ENCODE peak calls at places on chromosomes 6 and 20, in four cellular contexts. S is uterus, G is heart left ventricle, Z is ovary. R is an unnamed sample.

GRCh38 chr6:135181333-135182119 is 418 bp downstream of the MYB start:
- DNase-seq in G (no peak), S (no peak), Z (no peak), R (no peak)

GRCh38 chr20:40568200-40568599 is 120.8 kb downstream of the MAFB start:
- DNase-seq in S (no peak), G (no peak), Z (no peak), R (no peak)

GRCh38 chr20:63085087-63085861 is 78.5 kb upstream of the BHLHE23 start:
- DNase-seq in Z (no peak), G (peak; percentile 14), S (peak; percentile 3), R (no peak)

GRCh38 chr6:112576421-112576820 is 229.3 kb downstream of the RFPL4B start:
- DNase-seq in G (no peak), Z (no peak), S (no peak), R (no peak)

GRCh38 chr6:10595731-10596664 is 74.8 kb downstream of the GCNT2 start:
- DNase-seq in G (no peak), S (no peak), Z (no peak), R (no peak)

GRCh38 chr6:122381494-122382083 is 17.9 kb upstream of the HSF2 start:
- DNase-seq in G (peak; percentile 34), S (peak; percentile 63), Z (peak; percentile 27), R (peak; percentile 46)

GRCh38 chr20:36491901-36492617 is 49.3 kb upstream of the MYL9 start:
- DNase-seq in G (no peak), S (no peak), Z (no peak), R (peak; percentile 37)

GRCh38 chr6:99080191-99080590 is 132.4 kb upstream of the FBXL4 start:
- DNase-seq in S (no peak), G (no peak), Z (no peak), R (no peak)

GRCh38 chr6:118787746-118788419 is 106.1 kb upstream of the ASF1A start:
- DNase-seq in Z (no peak), G (peak; percentile 27), S (no peak), R (no peak)

GRCh38 chr20:63737690-63737939 is 1.2 kb downstream of the LIME1 start:
- DNase-seq in G (no peak), S (no peak), Z (no peak), R (no peak)

GRCh38 chr20:23350855-23351838 is 556 bp downstream of the NXT1 start:
- DNase-seq in S (peak; percentile 52), Z (peak; percentile 58), G (peak; percentile 49), R (peak; percentile 29)

GRCh38 chr20:11832397-11832796 is 85.3 kb upstream of the BTBD3 start:
- DNase-seq in G (no peak), S (no peak), Z (no peak), R (no peak)

GRCh38 chr20:52118233-52118632 is 73.3 kb downstream of the ZFP64 start:
- DNase-seq in Z (no peak), S (no peak), G (no peak), R (no peak)

GRCh38 chr20:15674253-15675145 is 898.7 kb downstream of the KIF16B start:
- DNase-seq in Z (no peak), G (no peak), S (no peak), R (no peak)

GRCh38 chr6:56246941-56247653 is at the start of gene COL21A1:
- DNase-seq in S (peak; percentile 70), Z (peak; percentile 29), G (peak; percentile 52), R (peak; percentile 22)

GRCh38 chr20:41654884-41655283 is 36.7 kb upstream of the CHD6 start:
- DNase-seq in G (no peak), S (no peak), Z (no peak), R (no peak)

DNA sequence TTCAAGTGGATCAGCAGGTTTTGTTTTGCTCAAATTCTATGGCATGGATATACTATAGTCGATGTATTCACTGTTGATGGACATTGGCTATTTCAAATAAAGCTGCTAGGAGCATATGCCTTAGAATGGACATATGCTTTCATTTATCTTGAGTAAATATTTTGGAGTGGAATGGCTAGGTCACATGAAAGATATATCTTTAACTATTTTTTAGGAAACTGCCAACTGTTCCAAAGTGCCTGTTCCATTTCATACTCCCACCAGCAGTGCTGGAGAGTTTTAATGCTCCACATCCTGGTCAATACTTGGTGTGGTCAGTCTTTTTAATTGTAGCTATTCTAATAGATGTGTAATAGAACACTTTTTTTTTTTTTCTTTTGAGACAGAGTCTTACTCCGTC is 81.1 kb upstream of the PIM1 start:
- DNase-seq in S (no peak), G (no peak), Z (no peak), R (no peak)
- H3K4me1 ChIP-seq in S (no peaks in the 10 kb centered on the region), G (peaks cover under 1% of the 10 kb centered on the region), Z (peaks cover 8% of the 10 kb centered on the region), R (no peaks in the 10 kb centered on the region)

DNA sequence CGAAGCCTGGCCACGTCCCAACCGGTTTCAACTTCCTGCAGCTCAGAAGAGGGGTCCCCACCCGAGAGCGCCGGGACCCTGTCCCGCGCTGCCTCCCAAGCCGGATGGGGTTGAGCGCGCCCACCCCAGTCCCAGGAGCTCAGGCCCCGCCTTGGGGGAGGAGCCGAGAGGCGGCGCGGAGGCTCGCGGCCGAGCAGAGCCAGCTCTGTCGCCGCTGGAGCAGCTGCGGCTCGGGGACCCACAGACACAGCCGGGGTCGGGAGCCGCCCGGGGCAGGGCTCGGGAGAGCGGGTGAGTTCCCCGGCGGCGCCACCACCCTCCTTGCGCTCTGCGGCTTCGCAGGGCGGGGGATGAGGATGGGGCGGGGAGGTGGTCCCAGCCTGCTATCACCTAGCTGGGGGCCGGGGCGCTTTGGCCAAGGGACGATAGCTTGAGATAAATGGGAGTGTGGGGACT is at the start of gene PPP1R16B:
- DNase-seq in Z (no peak), S (no peak), G (peak; percentile 76), R (no peak)
- TF ChIP-seq POLR2A in Z (no peak), S (peak; percentile 34), G (no peak), R (no peak)

GRCh38 chr20:59039233-59039632 is 3.4 kb downstream of the PRELID3B start:
- DNase-seq in G (no peak), S (no peak), Z (no peak), R (no peak)
- H3K27ac ChIP-seq in G (no peak overlapping the region), S (no peak overlapping the region), Z (no peak overlapping the region), R (no peak overlapping the region)

DNA sequence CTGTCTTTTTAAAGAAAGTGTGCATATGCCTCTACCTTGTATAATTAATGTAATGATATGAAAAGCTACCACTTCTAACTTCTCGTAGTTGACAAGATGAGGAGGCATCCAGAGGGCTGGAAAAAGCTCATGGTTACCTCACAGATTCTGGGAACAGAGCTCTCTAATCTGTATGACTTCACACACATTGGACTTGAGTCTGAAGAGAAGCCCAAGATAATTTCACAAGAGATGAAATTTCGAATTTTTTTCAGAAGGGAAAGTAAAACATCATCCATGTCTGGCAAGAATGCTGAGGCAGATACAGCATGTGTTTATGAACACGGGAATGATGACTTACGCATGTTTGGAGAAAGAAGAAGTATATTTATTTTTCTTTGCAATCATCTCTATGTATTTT is 141.8 kb upstream of the TENT5A start:
- DNase-seq in Z (peak; percentile 22), S (peak; percentile 26), G (no peak), R (no peak)
- H3K4me1 ChIP-seq in Z (peaks cover 17% of the 10 kb centered on the region), S (no peaks in the 10 kb centered on the region), G (peaks cover 32% of the 10 kb centered on the region), R (no peaks in the 10 kb centered on the region)

GRCh38 chr6:34416877-34417371 is 8.9 kb downstream of the RPS10 start:
- DNase-seq in G (no peak), S (no peak), Z (no peak), R (no peak)
- TF ChIP-seq POLR2A in G (no peak), S (no peak), Z (no peak), R (no peak)

DNA sequence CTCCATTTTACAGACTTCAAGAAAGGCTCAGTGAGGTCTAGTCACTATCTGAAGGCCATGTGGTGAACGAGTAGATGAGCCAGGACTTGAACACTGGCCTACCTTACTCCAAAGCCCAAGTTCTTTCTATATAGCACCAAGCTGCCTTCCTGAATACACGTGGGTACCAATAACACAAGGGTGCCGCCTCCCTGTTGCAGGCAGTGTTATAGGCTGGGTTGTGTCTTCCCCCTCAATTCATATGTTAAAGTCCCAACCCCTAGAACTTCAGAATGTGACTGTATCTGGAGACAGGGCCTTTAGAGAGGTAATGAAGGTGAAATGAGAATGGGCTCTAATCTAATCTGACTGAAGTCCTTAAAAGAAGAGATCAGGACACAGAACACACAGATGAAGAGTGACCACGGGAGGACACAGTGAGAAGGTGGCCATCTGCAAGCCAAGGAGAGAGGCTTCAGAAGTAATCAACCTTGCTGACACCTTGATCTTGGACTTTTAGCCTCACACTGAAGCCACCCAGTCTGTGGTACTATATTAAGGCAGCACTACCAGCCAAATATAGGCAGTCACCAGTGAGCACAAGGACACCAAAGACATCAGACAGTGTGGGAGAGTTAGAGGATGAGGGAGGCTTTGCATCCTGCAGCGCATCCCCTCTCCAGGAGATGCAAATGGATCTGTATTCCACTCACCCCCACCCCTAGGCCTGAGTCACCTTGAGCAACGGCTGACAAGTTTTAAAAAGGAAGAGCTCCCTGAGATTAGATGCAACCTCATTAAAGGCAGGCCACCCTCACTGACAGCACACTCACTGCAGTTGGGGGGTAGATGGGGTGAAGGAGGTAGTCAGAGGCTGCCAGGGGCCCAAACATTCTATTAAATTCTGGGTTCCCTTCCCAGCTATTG is 40.9 kb upstream of the LYRM2 start:
- DNase-seq in G (no peak), Z (no peak), S (no peak), R (no peak)
- H3K27ac ChIP-seq in G (no peak overlapping the region), Z (no peak overlapping the region), S (no peak overlapping the region), R (no peak overlapping the region)